ENCODE peak calls at places on chromosomes 4 and X, in eight cellular contexts. G is K562, U is IMR-90, C is mesenchymal stem cell, J is GM23248, F is astrocyte, P is fibroblast of lung, E is mammary epithelial cell. A is an unnamed sample.

GRCh38 chrX:119391279-119391678 is 7.9 kb upstream of the SLC25A43 start:
- DNase-seq in G (peak; percentile 24), U (peak; percentile 25), C (peak; percentile 28), J (peak; percentile 58), F (no peak), P (peak; percentile 37), E (peak; percentile 16), A (peak; percentile 62)

GRCh38 chr4:80336582-80336981 is 1.1 kb downstream of the CFAP299 start:
- DNase-seq in G (peak; percentile 78), U (peak; percentile 32), C (peak; percentile 16), J (peak; percentile 56), F (peak; percentile 33), P (peak; percentile 44), E (peak; percentile 30), A (peak; percentile 49)

GRCh38 chrX:11423362-11423818 is 130.2 kb downstream of the AMELX start:
- DNase-seq in G (peak; percentile 89), U (peak; percentile 90), C (peak; percentile 87), J (peak; percentile 64), F (peak; percentile 80), P (peak; percentile 84), E (peak; percentile 30), A (peak; percentile 51)

GRCh38 chrX:17596546-17597205 is 140.6 kb upstream of the SCML1 start:
- DNase-seq in G (no peak), U (no peak), C (no peak), J (no peak), F (peak; percentile 43), P (peak; percentile 55), E (no peak), A (no peak)

GRCh38 chr4:140661550-140661949 is 92.8 kb upstream of the UCP1 start:
- DNase-seq in G (no peak), U (no peak), C (no peak), J (no peak), F (no peak), P (no peak), E (no peak), A (no peak)

GRCh38 chr4:32488690-32489089 is 1768.5 kb downstream of the PCDH7 start:
- DNase-seq in G (no peak), U (no peak), C (peak; percentile 3), J (peak; percentile 3), F (no peak), P (peak; percentile 10), E (no peak), A (peak; percentile 77)

GRCh38 chr4:26020896-26021295 is 106.9 kb downstream of the SMIM20 start:
- DNase-seq in G (no peak), U (peak; percentile 67), C (peak; percentile 20), J (peak; percentile 70), F (peak; percentile 91), P (peak; percentile 92), E (peak; percentile 23), A (no peak)

GRCh38 chr4:137700072-137700471 is 167.8 kb upstream of the PCDH18 start:
- DNase-seq in G (no peak), U (peak; percentile 71), C (no peak), J (peak; percentile 6), F (peak; percentile 45), P (peak; percentile 47), E (no peak), A (no peak)

GRCh38 chr4:53592128-53592527 is 842 bp upstream of the LNX1 start:
- DNase-seq in G (peak; percentile 12), U (peak; percentile 13), C (peak; percentile 84), J (no peak), F (peak; percentile 45), P (peak; percentile 50), E (no peak), A (no peak)

GRCh38 chr4:62560858-62561257 is 1360.7 kb downstream of the ADGRL3 start:
- DNase-seq in G (no peak), U (no peak), C (no peak), J (no peak), F (no peak), P (no peak), E (no peak), A (peak; percentile 38)

GRCh38 chrX:110987292-110987691 is 108.7 kb upstream of the PAK3 start:
- DNase-seq in G (peak; percentile 0), U (no peak), C (no peak), J (peak; percentile 6), F (no peak), P (no peak), E (no peak), A (peak; percentile 16)

GRCh38 chr4:17762705-17763104 is 18.7 kb downstream of the FAM184B start:
- DNase-seq in G (peak; percentile 37), U (peak; percentile 58), C (peak; percentile 5), J (peak; percentile 59), F (peak; percentile 24), P (peak; percentile 39), E (peak; percentile 67), A (peak; percentile 60)

GRCh38 chr4:142703694-142704309 is 142.3 kb downstream of the INPP4B start:
- DNase-seq in G (no peak), U (no peak), C (no peak), J (no peak), F (no peak), P (no peak), E (peak; percentile 43), A (no peak)

GRCh38 chr4:52864816-52865215 is 2.7 kb downstream of the RASL11B start:
- DNase-seq in G (no peak), U (peak; percentile 35), C (no peak), J (no peak), F (peak; percentile 64), P (peak; percentile 71), E (no peak), A (no peak)

GRCh38 chr4:11585506-11585905 is 156.8 kb upstream of the HS3ST1 start:
- DNase-seq in G (no peak), U (no peak), C (no peak), J (no peak), F (no peak), P (no peak), E (peak; percentile 68), A (peak; percentile 79)

GRCh38 chr4:160956875-160957274 is 1206.9 kb downstream of the FSTL5 start:
- DNase-seq in G (no peak), U (no peak), C (no peak), J (no peak), F (no peak), P (no peak), E (no peak), A (no peak)

GRCh38 chr4:81562093-81562492 is 90.4 kb upstream of the RASGEF1B start:
- DNase-seq in G (no peak), U (no peak), C (no peak), J (no peak), F (no peak), P (no peak), E (no peak), A (no peak)

GRCh38 chr4:14883166-14883565 is 119.1 kb upstream of the CPEB2 start:
- DNase-seq in G (no peak), U (no peak), C (no peak), J (no peak), F (no peak), P (no peak), E (no peak), A (no peak)

GRCh38 chr4:147480502-147480890 is 401 bp upstream of the EDNRA start:
- DNase-seq in G (no peak), U (no peak), C (no peak), J (no peak), F (no peak), P (no peak), E (no peak), A (no peak)

GRCh38 chr4:139786494-139787354 is 121.1 kb downstream of the MGST2 start:
- DNase-seq in G (no peak), U (no peak), C (no peak), J (no peak), F (no peak), P (no peak), E (no peak), A (no peak)

GRCh38 chr4:152159773-152160172 is 376.1 kb downstream of the FBXW7 start:
- DNase-seq in G (no peak), U (no peak), C (no peak), J (no peak), F (no peak), P (no peak), E (no peak), A (no peak)

DNA sequence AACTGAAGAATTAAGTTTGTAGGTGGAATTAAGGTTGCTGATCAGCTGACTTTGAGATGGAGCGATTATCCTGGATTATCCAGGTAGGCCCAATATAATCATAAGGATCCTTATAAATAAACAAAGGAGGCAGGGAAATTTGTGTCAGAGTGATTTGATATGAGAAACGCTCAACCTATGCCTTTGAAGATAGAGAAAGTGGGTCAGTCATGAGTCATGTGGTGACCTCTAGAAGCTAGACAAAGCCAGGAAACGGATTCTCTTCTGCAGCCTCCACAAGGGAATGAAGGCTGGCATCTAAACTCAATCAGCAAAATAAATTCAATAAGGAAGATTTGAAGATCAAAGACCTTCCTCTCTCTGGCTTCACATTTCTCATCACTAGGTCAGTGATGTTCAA is 41.5 kb upstream of the SMIM10 start:
- DNase-seq in G (no peak), U (peak; percentile 62), C (peak; percentile 61), J (peak; percentile 26), F (peak; percentile 45), P (peak; percentile 50), E (no peak), A (peak; percentile 49)
- H3K9ac ChIP-seq in G (no peak overlapping the region), U (no peak overlapping the region), C (peak overlapping the region; percentile 14), J (no peak overlapping the region), F (no peak overlapping the region), P (no peak overlapping the region), E (no peak overlapping the region), A (no peak overlapping the region)

GRCh38 chrX:107718156-107718621 is 57.4 kb downstream of the TSC22D3 start:
- DNase-seq in G (peak; percentile 77), U (peak; percentile 78), C (peak; percentile 87), J (peak; percentile 75), F (peak; percentile 44), P (peak; percentile 58), E (peak; percentile 69), A (peak; percentile 89)
- H3K9ac ChIP-seq in G (no peak overlapping the region), U (no peak overlapping the region), C (no peak overlapping the region), J (no peak overlapping the region), F (no peak overlapping the region), P (no peak overlapping the region), E (no peak overlapping the region), A (no peak overlapping the region)

GRCh38 chr4:186201535-186202230 is 10.3 kb downstream of the CYP4V2 start:
- DNase-seq in G (peak; percentile 44), U (peak; percentile 40), C (peak; percentile 17), J (peak; percentile 54), F (no peak), P (no peak), E (peak; percentile 33), A (peak; percentile 63)

GRCh38 chr4:186204611-186205144 is 13.3 kb downstream of the CYP4V2 start:
- DNase-seq in G (no peak), U (no peak), C (no peak), J (no peak), F (no peak), P (no peak), E (no peak), A (no peak)

GRCh38 chr4:186203391-186203802 is 12.0 kb downstream of the CYP4V2 start:
- DNase-seq in G (peak; percentile 65), U (peak; percentile 12), C (no peak), J (no peak), F (no peak), P (no peak), E (no peak), A (no peak)

GRCh38 chr4:186202490-186203140 is 11.2 kb downstream of the CYP4V2 start:
- DNase-seq in G (no peak), U (no peak), C (no peak), J (no peak), F (no peak), P (no peak), E (no peak), A (no peak)

GRCh38 chr4:186204103-186204559 is 12.8 kb downstream of the CYP4V2 start:
- DNase-seq in G (peak; percentile 73), U (peak; percentile 85), C (no peak), J (no peak), F (peak; percentile 8), P (peak; percentile 32), E (no peak), A (no peak)
- H3K9ac ChIP-seq in G (no peak overlapping the region), U (peak overlapping the region; percentile 35), C (peak overlapping the region; percentile 63), J (no peak overlapping the region), F (peak overlapping the region; percentile 53), P (peak overlapping the region; percentile 21), E (no peak overlapping the region), A (no peak overlapping the region)

GRCh38 chrX:43655151-43655676 is 885 bp upstream of the MAOA start:
- DNase-seq in G (no peak), U (peak; percentile 3), C (peak; percentile 72), J (peak; percentile 52), F (peak; percentile 23), P (peak; percentile 41), E (peak; percentile 53), A (peak; percentile 40)
- H3K9ac ChIP-seq in G (no peak overlapping the region), U (peak overlapping the region; percentile 36), C (peak overlapping the region; percentile 96), J (peak overlapping the region; percentile 93), F (peak overlapping the region; percentile 96), P (peak overlapping the region; percentile 38), E (peak overlapping the region; percentile 90), A (peak overlapping the region; percentile 98)